ENCODE peak calls at places on chromosomes 13 and 19, in eight cellular contexts. N is HEK293T; D is NCI-H2029; U is posterior vena cava; T is stimulated activated CD4-positive, alpha-beta T cell treated with anti-CD3 and anti-CD28 coated beads, TNF-alpha, amount 100 ng/mL, for 1 hour; J is GF-D8; L is GM23338; E is stimulated activated CD8-positive, alpha-beta memory T cell treated with anti-CD3 and anti-CD28 coated beads, Interleukin-7, amount 100 ng/mL, for 24 hours. I is an unnamed sample.

GRCh38 chr13:76647550-76647949 is 238.7 kb downstream of the KCTD12 start:
- DNase-seq in N (no peak), D (no peak), U (no peak), T (no peak), J (no peak), L (no peak), E (no peak), I (no peak)

GRCh38 chr19:33647146-33647545 is 25.4 kb downstream of the CHST8 start:
- DNase-seq in N (no peak), D (no peak), U (no peak), T (no peak), J (no peak), L (no peak), E (no peak), I (no peak)

GRCh38 chr13:41006296-41006695 is 12.8 kb downstream of the ELF1 start:
- DNase-seq in N (no peak), D (no peak), U (no peak), T (no peak), J (no peak), L (no peak), E (no peak), I (no peak)

GRCh38 chr13:93927431-93927830 is 552.1 kb downstream of the DCT start:
- DNase-seq in N (no peak), D (no peak), U (no peak), T (no peak), J (no peak), L (no peak), E (no peak), I (no peak)

GRCh38 chr19:1672038-1672768 is 19.8 kb upstream of the TCF3 start:
- DNase-seq in N (peak), D (peak), U (no peak), T (no peak), J (no peak), L (peak), E (peak), I (no peak)

GRCh38 chr19:10550336-10550735 is 6.6 kb downstream of the ATG4D start:
- DNase-seq in N (no peak), D (no peak), U (no peak), T (no peak), J (no peak), L (no peak), E (no peak), I (no peak)

GRCh38 chr19:53942001-53942786 is 20.5 kb upstream of the CACNG8 start:
- DNase-seq in N (peak), D (no peak), U (no peak), T (no peak), J (no peak), L (peak), E (no peak), I (no peak)

GRCh38 chr13:93364166-93364565 is 137.6 kb downstream of the GPC6 start:
- DNase-seq in N (no peak), D (no peak), U (no peak), T (no peak), J (no peak), L (no peak), E (no peak), I (no peak)

GRCh38 chr19:13795595-13796300 is 505 bp downstream of the ZSWIM4 start:
- DNase-seq in N (no peak), D (no peak), U (no peak), T (no peak), J (no peak), L (peak), E (no peak), I (peak)

GRCh38 chr13:71210861-71211260 is 656.1 kb downstream of the DACH1 start:
- DNase-seq in N (no peak), D (no peak), U (no peak), T (no peak), J (no peak), L (no peak), E (no peak), I (no peak)

GRCh38 chr13:73421310-73421912 is 362.6 kb downstream of the KLF5 start:
- DNase-seq in N (no peak), D (peak), U (no peak), T (no peak), J (no peak), L (no peak), E (no peak), I (no peak)

GRCh38 chr13:98571955-98572662 is 4.8 kb downstream of the STK24 start:
- DNase-seq in N (no peak), D (peak), U (no peak), T (no peak), J (no peak), L (no peak), E (no peak), I (no peak)

GRCh38 chr13:51978836-51979556 is 32.3 kb downstream of the ATP7B start:
- DNase-seq in N (no peak), D (peak), U (no peak), T (no peak), J (no peak), L (no peak), E (no peak), I (no peak)

GRCh38 chr19:34308381-34309367 is 54.3 kb downstream of the GARRE1 start:
- DNase-seq in N (no peak), D (no peak), U (no peak), T (no peak), J (no peak), L (no peak), E (no peak), I (no peak)

GRCh38 chr19:3115916-3116602 is 19.8 kb upstream of the GNA15 start:
- DNase-seq in N (no peak), D (no peak), U (no peak), T (no peak), J (no peak), L (peak), E (no peak), I (no peak)

GRCh38 chr13:99796175-99796819 is 175.3 kb downstream of the ZIC5 start:
- DNase-seq in N (peak), D (no peak), U (no peak), T (no peak), J (no peak), L (peak), E (no peak), I (no peak)

GRCh38 chr13:33590936-33591335 is 227.0 kb upstream of the RFC3 start:
- DNase-seq in N (no peak), D (no peak), U (no peak), T (no peak), J (no peak), L (no peak), E (no peak), I (no peak)

GRCh38 chr13:42992585-42993122 is 613 bp upstream of the EPSTI1 start:
- DNase-seq in N (no peak), D (no peak), U (no peak), T (no peak), J (no peak), L (no peak), E (no peak), I (no peak)

GRCh38 chr19:46413262-46414031 is at the start of gene CCDC8:
- DNase-seq in N (peak), D (no peak), U (peak), T (no peak), J (peak), L (peak), E (no peak), I (no peak)

GRCh38 chr19:2376784-2377519 is 16.9 kb downstream of the TMPRSS9 start:
- DNase-seq in N (no peak), D (no peak), U (no peak), T (no peak), J (no peak), L (no peak), E (no peak), I (no peak)

GRCh38 chr13:110445722-110446569 is 115.6 kb downstream of the RAB20 start:
- DNase-seq in N (no peak), D (no peak), U (no peak), T (no peak), J (no peak), L (no peak), E (no peak), I (no peak)

GRCh38 chr19:11288349-11288748 is 7.6 kb upstream of the TSPAN16 start:
- DNase-seq in N (no peak), D (no peak), U (no peak), T (no peak), J (no peak), L (peak), E (no peak), I (no peak)

GRCh38 chr13:22375151-22375550 is 704.3 kb downstream of the FGF9 start:
- DNase-seq in N (no peak), D (no peak), U (no peak), T (no peak), J (no peak), L (no peak), E (no peak), I (no peak)

GRCh38 chr19:48872884-48873475 is 759 bp downstream of the PPP1R15A start:
- DNase-seq in N (peak), D (peak), U (peak), T (peak), J (peak), L (peak), E (no peak), I (peak)

GRCh38 chr13:38002596-38002995 is 133.0 kb upstream of the TRPC4 start:
- DNase-seq in N (peak), D (peak), U (no peak), T (no peak), J (no peak), L (no peak), E (no peak), I (no peak)

GRCh38 chr13:112255550-112256120 is 120.5 kb upstream of the SPACA7 start:
- DNase-seq in N (no peak), D (no peak), U (no peak), T (no peak), J (no peak), L (no peak), E (no peak), I (no peak)

GRCh38 chr19:1118999-1119398 is 15.2 kb downstream of the GPX4 start:
- DNase-seq in N (no peak), D (no peak), U (no peak), T (no peak), J (no peak), L (no peak), E (no peak), I (no peak)

GRCh38 chr19:49441210-49441959 is at the start of gene SLC17A7:
- DNase-seq in N (peak), D (no peak), U (no peak), T (no peak), J (no peak), L (peak), E (no peak), I (no peak)